ENCODE peak calls at places on chromosomes 11 and 22, in seven cellular contexts. One of them, this sample, is unnamed.

GRCh38 chr11:88357323-88358039 is 19.9 kb upstream of the CTSC start:
- DNase-seq in GOT3: no peak
- DNase-seq in uterus: no peak
- DNase-seq in Jurkat, Clone E6-1: no peak
- DNase-seq in GM18507: no peak
- DNase-seq in HCT116: no peak
- DNase-seq in Caki2: peak
- DNase-seq in this sample: peak

GRCh38 chr11:57480409-57481137 is 20.2 kb downstream of the RTN4RL2 start:
- DNase-seq in Caki2: peak
- DNase-seq in uterus: no peak
- DNase-seq in Jurkat, Clone E6-1: peak
- DNase-seq in HCT116: no peak
- DNase-seq in GM18507: peak
- DNase-seq in GOT3: no peak
- DNase-seq in this sample: peak

GRCh38 chr11:36292311-36292722 is 3.1 kb upstream of the COMMD9 start:
- DNase-seq in Jurkat, Clone E6-1: peak
- DNase-seq in uterus: no peak
- DNase-seq in HCT116: peak
- DNase-seq in GM18507: peak
- DNase-seq in GOT3: no peak
- DNase-seq in Caki2: peak
- DNase-seq in this sample: peak

GRCh38 chr11:61776561-61777075 is 15.8 kb downstream of the TMEM258 start:
- DNase-seq in HCT116: peak
- DNase-seq in uterus: no peak
- DNase-seq in GOT3: no peak
- DNase-seq in GM18507: peak
- DNase-seq in Caki2: peak
- DNase-seq in Jurkat, Clone E6-1: peak
- DNase-seq in this sample: peak

GRCh38 chr11:19762266-19762665 is 49.6 kb downstream of the NAV2 start:
- DNase-seq in GM18507: no peak
- DNase-seq in HCT116: no peak
- DNase-seq in GOT3: no peak
- DNase-seq in Jurkat, Clone E6-1: no peak
- DNase-seq in Caki2: no peak
- DNase-seq in uterus: no peak
- DNase-seq in this sample: no peak

GRCh38 chr22:35070451-35071093 is 4.6 kb downstream of the ISX start:
- DNase-seq in HCT116: no peak
- DNase-seq in Jurkat, Clone E6-1: no peak
- DNase-seq in GOT3: no peak
- DNase-seq in GM18507: no peak
- DNase-seq in Caki2: no peak
- DNase-seq in uterus: no peak
- DNase-seq in this sample: peak

GRCh38 chr11:64742940-64743590 is 877 bp downstream of the RASGRP2 start:
- DNase-seq in uterus: peak
- DNase-seq in Jurkat, Clone E6-1: no peak
- DNase-seq in Caki2: no peak
- DNase-seq in GOT3: peak
- DNase-seq in HCT116: no peak
- DNase-seq in GM18507: peak
- DNase-seq in this sample: peak

GRCh38 chr22:43436536-43437267 is 24.9 kb downstream of the MPPED1 start:
- DNase-seq in uterus: no peak
- DNase-seq in HCT116: no peak
- DNase-seq in GOT3: no peak
- DNase-seq in GM18507: no peak
- DNase-seq in Jurkat, Clone E6-1: no peak
- DNase-seq in Caki2: no peak
- DNase-seq in this sample: no peak

GRCh38 chr22:23256986-23257888 is 76.9 kb downstream of the BCR start:
- DNase-seq in GM18507: no peak
- DNase-seq in HCT116: no peak
- DNase-seq in GOT3: no peak
- DNase-seq in Jurkat, Clone E6-1: no peak
- DNase-seq in Caki2: no peak
- DNase-seq in uterus: peak
- DNase-seq in this sample: no peak

GRCh38 chr11:125299061-125299616 is 134.6 kb downstream of the PKNOX2 start:
- DNase-seq in HCT116: no peak
- DNase-seq in GM18507: no peak
- DNase-seq in GOT3: no peak
- DNase-seq in Jurkat, Clone E6-1: no peak
- DNase-seq in Caki2: no peak
- DNase-seq in uterus: no peak
- DNase-seq in this sample: no peak

This sample was measured in kidney tubule cell.